ENCODE peak calls at places on chromosome 1, in four cellular contexts. R is memory B cell; Y is GM10248; O is CD4-positive, CD25-positive, alpha-beta regulatory T cell. V is an unnamed sample.
A peak's percentile ranks its signal among the peaks of the same experiment; 100 is the strongest.

GRCh38 chr1:7207875-7208646 is 422.8 kb downstream of the CAMTA1 start:
- DNase-seq in Y (peak; percentile 57), R (no peak), O (peak; percentile 33), V (no peak)

GRCh38 chr1:193794239-193794638 is 607.8 kb upstream of the B3GALT2 start:
- DNase-seq in O (no peak), Y (no peak), R (no peak), V (no peak)

GRCh38 chr1:161531986-161532875 is 7.9 kb downstream of the HSPA6 start:
- DNase-seq in O (no peak), R (no peak), Y (no peak), V (no peak)

GRCh38 chr1:94142022-94142421 is 21.1 kb upstream of the ABCA4 start:
- DNase-seq in R (no peak), O (no peak), Y (no peak), V (no peak)

GRCh38 chr1:54352755-54353154 is 53.4 kb downstream of the SSBP3 start:
- DNase-seq in R (no peak), O (no peak), Y (no peak), V (no peak)

GRCh38 chr1:205936846-205937707 is 6.2 kb downstream of the SLC26A9 start:
- DNase-seq in Y (no peak), O (no peak), R (no peak), V (no peak)

GRCh38 chr1:34373912-34374311 is 197.2 kb downstream of the C1orf94 start:
- DNase-seq in Y (no peak), R (no peak), O (no peak), V (no peak)

GRCh38 chr1:58882322-58882951 is 98.6 kb upstream of the JUN start:
- DNase-seq in Y (no peak), R (no peak), O (no peak), V (no peak)

GRCh38 chr1:21254335-21254951 is 35.8 kb downstream of the ECE1 start:
- DNase-seq in R (no peak), Y (no peak), O (no peak), V (no peak)

GRCh38 chr1:207797229-207797973 is 45.5 kb downstream of the CD46 start:
- DNase-seq in R (peak; percentile 60), O (peak; percentile 76), Y (peak; percentile 68), V (peak; percentile 41)

GRCh38 chr1:38699330-38700076 is 160.1 kb downstream of the RRAGC start:
- DNase-seq in R (no peak), Y (no peak), O (no peak), V (no peak)

GRCh38 chr1:3564921-3565831 is 46.1 kb downstream of the MEGF6 start:
- DNase-seq in Y (peak; percentile 82), O (peak; percentile 35), R (peak; percentile 57), V (peak; percentile 68)

GRCh38 chr1:201562257-201562656 is 23.3 kb downstream of the NAV1 start:
- DNase-seq in Y (no peak), R (no peak), O (no peak), V (no peak)

GRCh38 chr1:227793079-227793947 is 22.2 kb upstream of the PRSS38 start:
- DNase-seq in Y (peak; percentile 14), R (no peak), O (no peak), V (no peak)

GRCh38 chr1:183103141-183103540 is 79.9 kb downstream of the LAMC1 start:
- DNase-seq in Y (no peak), R (no peak), O (no peak), V (no peak)

GRCh38 chr1:46411601-46412341 is 17.7 kb downstream of the FAAH start:
- DNase-seq in R (no peak), Y (no peak), O (no peak), V (peak; percentile 61)

GRCh38 chr1:113998361-113998760 is 19.1 kb downstream of the OLFML3 start:
- DNase-seq in O (no peak), R (no peak), Y (no peak), V (no peak)

GRCh38 chr1:8763888-8764287 is 53.6 kb downstream of the RERE start:
- DNase-seq in R (no peak), O (no peak), Y (peak; percentile 42), V (no peak)

GRCh38 chr1:214466759-214467585 is 84.4 kb downstream of the PTPN14 start:
- DNase-seq in O (no peak), Y (no peak), R (no peak), V (no peak)

GRCh38 chr1:36464605-36465393 is 615 bp upstream of the MRPS15 start:
- DNase-seq in O (no peak), Y (no peak), R (no peak), V (no peak)

GRCh38 chr1:184624051-184624450 is 130.6 kb downstream of the EDEM3 start:
- DNase-seq in O (no peak), Y (no peak), R (no peak), V (no peak)

GRCh38 chr1:145771056-145771455 is 51.8 kb downstream of the CD160 start:
- DNase-seq in O (no peak), Y (no peak), R (no peak), V (no peak)

GRCh38 chr1:53625766-53626520 is 113.0 kb downstream of the GLIS1 start:
- DNase-seq in O (no peak), R (no peak), Y (no peak), V (no peak)

GRCh38 chr1:152227310-152227928 is 3.4 kb upstream of the HRNR start:
- DNase-seq in O (no peak), R (no peak), Y (no peak), V (no peak)

GRCh38 chr1:181482521-181483083 is 715 bp upstream of the CACNA1E start:
- DNase-seq in O (peak; percentile 49), Y (peak; percentile 80), R (no peak), V (no peak)

GRCh38 chr1:215146252-215146975 is 63.9 kb downstream of the KCNK2 start:
- DNase-seq in Y (no peak), R (no peak), O (no peak), V (no peak)

GRCh38 chr1:14742181-14742980 is 143.9 kb downstream of the KAZN start:
- DNase-seq in O (no peak), Y (no peak), R (no peak), V (no peak)

GRCh38 chr1:154767315-154768240 is 102.5 kb downstream of the KCNN3 start:
- DNase-seq in R (no peak), O (no peak), Y (no peak), V (no peak)